ENCODE peak calls at places on chromosome 5, in six cellular contexts. G is tibial artery, S is Peyer's patch, A is MCF 10A, Q is coronary artery, R is endothelial cell. O is an unnamed sample.

GRCh38 chr5:146995878-146996277 is 117.3 kb upstream of the PPP2R2B start:
- DNase-seq in G (no peak), S (no peak), A (peak), Q (no peak), R (no peak), O (no peak)

GRCh38 chr5:76642390-76643040 is 19.3 kb upstream of the F2RL2 start:
- DNase-seq in G (no peak), S (no peak), A (no peak), Q (no peak), R (no peak), O (peak)

GRCh38 chr5:45695011-45695667 is 1.0 kb downstream of the HCN1 start:
- DNase-seq in G (no peak), S (no peak), A (no peak), Q (no peak), R (peak), O (no peak)

GRCh38 chr5:57592236-57592635 is 109.6 kb upstream of the ACTBL2 start:
- DNase-seq in G (no peak), S (no peak), A (no peak), Q (no peak), R (no peak), O (no peak)

GRCh38 chr5:122019936-122020590 is 58.0 kb downstream of the LOX start:
- DNase-seq in G (no peak), S (no peak), A (no peak), Q (no peak), R (no peak), O (peak)

GRCh38 chr5:143108498-143109128 is 294.9 kb downstream of the NR3C1 start:
- DNase-seq in G (no peak), S (peak), A (no peak), Q (no peak), R (no peak), O (no peak)

GRCh38 chr5:78345485-78345884 is 14.9 kb upstream of the SCAMP1 start:
- DNase-seq in G (no peak), S (no peak), A (peak), Q (no peak), R (no peak), O (peak)

GRCh38 chr5:40483316-40483715 is 196.4 kb upstream of the PTGER4 start:
- DNase-seq in G (no peak), S (no peak), A (peak), Q (no peak), R (no peak), O (peak)

GRCh38 chr5:169756071-169756765 is 119.1 kb downstream of the DOCK2 start:
- DNase-seq in G (no peak), S (no peak), A (no peak), Q (no peak), R (no peak), O (no peak)

GRCh38 chr5:139147743-139148079 is 50.5 kb downstream of the SIL1 start:
- DNase-seq in G (peak), S (no peak), A (peak), Q (no peak), R (no peak), O (peak)

GRCh38 chr5:28648108-28648507 is 1609.7 kb upstream of the CDH9 start:
- DNase-seq in G (no peak), S (no peak), A (peak), Q (no peak), R (no peak), O (no peak)

GRCh38 chr5:143641549-143641955 is 170.4 kb upstream of the HMHB1 start:
- DNase-seq in G (no peak), S (no peak), A (no peak), Q (no peak), R (no peak), O (no peak)

GRCh38 chr5:90408571-90409317 is 812 bp downstream of the CETN3 start:
- DNase-seq in G (no peak), S (no peak), A (peak), Q (no peak), R (no peak), O (no peak)

GRCh38 chr5:7576023-7576715 is 180.2 kb downstream of the ADCY2 start:
- DNase-seq in G (no peak), S (no peak), A (no peak), Q (no peak), R (no peak), O (no peak)

GRCh38 chr5:1294839-1295649 is at the start of gene TERT:
- DNase-seq in G (no peak), S (peak), A (no peak), Q (no peak), R (peak), O (no peak)

GRCh38 chr5:14591548-14591947 is 10.0 kb downstream of the OTULINL start:
- DNase-seq in G (no peak), S (peak), A (no peak), Q (no peak), R (no peak), O (no peak)

GRCh38 chr5:37222181-37222580 is 27.0 kb downstream of the CPLANE1 start:
- DNase-seq in G (no peak), S (no peak), A (no peak), Q (no peak), R (no peak), O (no peak)

GRCh38 chr5:68661237-68661636 is 432.6 kb upstream of the SLC30A5 start:
- DNase-seq in G (no peak), S (no peak), A (peak), Q (no peak), R (peak), O (peak)

GRCh38 chr5:147831465-147831864 is at the start of gene SPINK1:
- DNase-seq in G (no peak), S (peak), A (no peak), Q (no peak), R (no peak), O (no peak)

GRCh38 chr5:174731214-174732039 is 7.0 kb downstream of the MSX2 start:
- DNase-seq in G (no peak), S (no peak), A (no peak), Q (no peak), R (no peak), O (no peak)

GRCh38 chr5:149796025-149796424 is 65.9 kb downstream of the PPARGC1B start:
- DNase-seq in G (no peak), S (no peak), A (no peak), Q (no peak), R (no peak), O (no peak)

GRCh38 chr5:59575648-59576290 is 317.8 kb downstream of the PDE4D start:
- DNase-seq in G (no peak), S (no peak), A (no peak), Q (no peak), R (no peak), O (no peak)
- TF ChIP-seq CTCF in G (no peak), S (no peak), A (no peak), Q (no peak), R (no peak), O (no peak)

DNA sequence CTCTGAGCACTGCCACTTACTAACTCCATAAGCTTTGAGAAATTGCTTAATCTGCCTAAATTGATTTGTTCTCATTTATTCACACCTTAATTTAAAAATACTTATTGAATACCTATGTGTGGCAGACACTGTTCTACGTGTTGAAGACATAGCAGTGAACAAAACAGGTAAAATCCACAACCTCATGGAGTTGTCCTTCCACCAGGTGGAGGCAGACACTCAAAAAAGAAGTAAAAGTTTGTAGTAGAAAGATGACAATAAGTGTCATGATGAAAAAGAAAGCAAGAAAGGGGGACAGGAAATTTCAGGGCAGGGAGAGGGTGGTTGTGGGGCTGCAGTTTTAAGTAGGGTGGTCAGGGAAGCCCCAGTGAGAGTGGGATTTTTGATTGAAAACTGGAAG is 94.9 kb downstream of the SREK1 start:
- DNase-seq in G (no peak), S (no peak), A (peak), Q (no peak), R (no peak), O (peak)
- TF ChIP-seq CTCF in G (no peak), S (no peak), A (peak), Q (no peak), R (no peak), O (peak)

GRCh38 chr5:10724799-10725507 is 36.1 kb downstream of the DAP start:
- DNase-seq in G (peak), S (no peak), A (peak), Q (peak), R (no peak), O (peak)
- TF ChIP-seq CTCF in G (peak), S (no peak), A (peak), Q (no peak), R (no peak), O (peak)

DNA sequence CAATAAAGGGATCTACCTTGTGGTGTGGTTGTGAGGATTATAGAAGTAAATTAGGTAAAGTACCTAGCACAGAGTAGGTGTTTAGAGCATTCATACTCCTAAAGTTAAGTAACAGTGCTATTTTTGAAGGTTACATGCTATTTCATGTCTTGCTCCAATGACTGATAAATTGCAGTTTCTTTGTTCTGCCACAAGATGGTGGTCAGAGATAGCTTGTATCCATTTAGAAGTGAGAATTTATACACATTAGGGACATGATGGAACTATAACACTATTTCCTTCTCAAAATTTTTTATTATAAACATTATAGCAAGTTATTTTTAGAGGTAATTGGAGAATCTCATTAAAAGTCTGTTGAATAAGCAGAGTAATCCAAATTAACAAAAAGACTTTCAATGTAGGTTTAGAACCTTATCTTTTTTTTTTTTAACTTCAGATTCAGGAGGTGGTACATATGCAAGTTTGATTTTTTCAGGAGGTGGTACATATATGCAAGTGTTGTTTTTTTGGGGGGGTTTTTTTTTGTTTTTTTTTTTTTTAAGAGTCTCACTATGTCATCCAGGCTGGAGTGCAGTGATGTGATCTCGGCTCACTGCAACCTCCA is 17.1 kb downstream of the MTREX start:
- DNase-seq in G (no peak), S (no peak), A (peak), Q (no peak), R (no peak), O (peak)
- TF ChIP-seq CTCF in G (peak), S (peak), A (peak), Q (peak), R (peak), O (peak)

GRCh38 chr5:112312295-112312694 is 106.8 kb downstream of the EPB41L4A start:
- DNase-seq in G (no peak), S (no peak), A (no peak), Q (no peak), R (no peak), O (no peak)
- TF ChIP-seq CTCF in G (no peak), S (no peak), A (no peak), Q (no peak), R (no peak), O (no peak)

DNA sequence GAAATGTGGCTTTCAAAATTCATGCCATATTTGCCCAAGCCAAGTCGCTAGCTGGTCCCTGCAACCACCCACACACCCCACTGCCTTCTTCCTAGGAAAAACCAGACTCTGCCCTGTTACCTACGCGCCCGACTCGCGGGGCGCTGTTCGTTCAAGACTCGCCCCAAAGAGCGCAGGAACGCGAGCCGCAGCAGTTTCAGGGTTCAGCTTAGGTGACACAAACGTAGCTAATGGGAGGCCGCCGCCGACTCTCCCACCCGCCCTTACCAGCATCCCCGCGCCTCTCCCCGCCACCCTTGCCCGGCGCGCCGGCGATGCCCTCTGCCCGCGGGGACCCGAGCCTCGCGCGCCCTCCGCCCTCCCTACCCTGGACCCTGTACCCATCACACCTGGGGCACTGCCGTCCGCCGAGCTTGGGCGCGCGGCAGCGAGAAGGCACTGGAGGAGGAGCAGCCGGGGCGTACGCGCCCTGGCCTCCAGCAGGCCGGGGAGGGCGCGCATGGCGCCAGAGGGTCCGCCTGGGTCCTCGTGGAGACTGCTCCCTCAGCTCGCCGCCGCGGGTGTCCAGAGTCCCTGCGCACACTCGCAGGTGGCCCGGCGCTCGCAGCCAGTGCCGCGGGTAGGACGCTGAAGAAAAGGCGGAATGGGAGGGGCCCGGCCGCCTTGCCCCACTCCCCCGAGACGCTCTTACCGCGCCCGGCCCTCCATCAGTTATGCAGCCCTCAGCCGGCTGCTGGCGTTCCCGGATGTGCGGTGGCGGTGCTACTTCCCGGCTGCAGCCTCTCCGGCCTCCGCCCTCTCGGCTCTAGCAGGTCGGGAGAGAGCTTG is at the start of gene EMB:
- DNase-seq in G (peak), S (peak), A (peak), Q (no peak), R (peak), O (peak)
- TF ChIP-seq CTCF in G (no peak), S (no peak), A (peak), Q (no peak), R (no peak), O (peak)